ENCODE peak calls at places on chromosomes 3 and 15, in eight cellular contexts. T is GM23338, Y is PC-3, B is HCT116, P is hepatocyte, E is PC-9, A is SK-N-SH, D is MM.1S. S is an unnamed sample. For H3K9me2 and H4K20me1, the result is how much of the 10 kb centered on the place peaks cover.

GRCh38 chr3:16455001-16455400 is 58.5 kb downstream of the RFTN1 start:
- DNase-seq in T (no peak), Y (no peak), B (no peak), P (no peak), E (no peak), A (no peak), D (no peak), S (no peak)

GRCh38 chr3:125383744-125384143 is 8.6 kb upstream of the ZNF148 start:
- DNase-seq in T (no peak), Y (no peak), B (no peak), P (no peak), E (no peak), A (no peak), D (no peak), S (no peak)

GRCh38 chr3:25904248-25904647 is 114.4 kb downstream of the OXSM start:
- DNase-seq in T (peak), Y (no peak), B (no peak), P (no peak), E (no peak), A (no peak), D (no peak), S (peak)

GRCh38 chr15:65077981-65078352 is 1.4 kb downstream of the KBTBD13 start:
- DNase-seq in T (peak), Y (no peak), B (peak), P (peak), E (no peak), A (peak), D (peak), S (no peak)

GRCh38 chr15:93109370-93110105 is 20.5 kb upstream of the RGMA start:
- DNase-seq in T (peak), Y (no peak), B (no peak), P (peak), E (no peak), A (no peak), D (no peak), S (no peak)

GRCh38 chr3:101868534-101869464 is 19.5 kb downstream of the NFKBIZ start:
- DNase-seq in T (no peak), Y (peak), B (no peak), P (no peak), E (peak), A (no peak), D (no peak), S (no peak)

GRCh38 chr15:25184356-25185155 is 229.8 kb downstream of the SNRPN start:
- DNase-seq in T (no peak), Y (no peak), B (no peak), P (no peak), E (no peak), A (no peak), D (no peak), S (no peak)

GRCh38 chr3:179868715-179869114 is 168.0 kb downstream of the PEX5L start:
- DNase-seq in T (no peak), Y (no peak), B (no peak), P (no peak), E (no peak), A (no peak), D (no peak), S (no peak)

GRCh38 chr15:85558747-85559327 is 178.4 kb downstream of the AKAP13 start:
- DNase-seq in T (no peak), Y (no peak), B (no peak), P (no peak), E (no peak), A (no peak), D (no peak), S (no peak)

GRCh38 chr15:78937132-78937739 is 7.6 kb downstream of the CTSH start:
- DNase-seq in T (no peak), Y (no peak), B (no peak), P (no peak), E (no peak), A (no peak), D (no peak), S (no peak)

GRCh38 chr3:132343018-132343612 is 25.9 kb downstream of the ACP3 start:
- DNase-seq in T (peak), Y (peak), B (peak), P (peak), E (peak), A (peak), D (peak), S (peak)

GRCh38 chr3:113441051-113441770 is at the start of gene CFAP44:
- DNase-seq in T (peak), Y (no peak), B (no peak), P (peak), E (no peak), A (no peak), D (no peak), S (no peak)

GRCh38 chr3:142691527-142691926 is 32.3 kb upstream of the TRPC1 start:
- DNase-seq in T (no peak), Y (no peak), B (no peak), P (no peak), E (no peak), A (no peak), D (no peak), S (no peak)

GRCh38 chr3:21273256-21273999 is 477.6 kb downstream of the ZNF385D start:
- DNase-seq in T (no peak), Y (no peak), B (no peak), P (no peak), E (no peak), A (peak), D (peak), S (no peak)

GRCh38 chr3:61875073-61875472 is 313.7 kb downstream of the PTPRG start:
- DNase-seq in T (peak), Y (no peak), B (no peak), P (no peak), E (no peak), A (no peak), D (peak), S (no peak)
- H3K9me2 ChIP-seq in T (under half), Y (under half), B (under half), P (under half), E (under half), A (under half), D (under half), S (under half)

GRCh38 chr15:80072285-80072684 is 12.8 kb downstream of the ZFAND6 start:
- DNase-seq in T (peak), Y (peak), B (peak), P (peak), E (peak), A (peak), D (peak), S (peak)

GRCh38 chr15:80070840-80071239 is 11.4 kb downstream of the ZFAND6 start:
- DNase-seq in T (no peak), Y (peak), B (no peak), P (no peak), E (no peak), A (no peak), D (no peak), S (peak)

GRCh38 chr15:80068578-80068977 is 9.1 kb downstream of the ZFAND6 start:
- DNase-seq in T (no peak), Y (no peak), B (no peak), P (no peak), E (no peak), A (no peak), D (no peak), S (no peak)

GRCh38 chr15:80073197-80073596 is 13.7 kb downstream of the ZFAND6 start:
- DNase-seq in T (no peak), Y (no peak), B (no peak), P (no peak), E (no peak), A (no peak), D (no peak), S (no peak)

DNA sequence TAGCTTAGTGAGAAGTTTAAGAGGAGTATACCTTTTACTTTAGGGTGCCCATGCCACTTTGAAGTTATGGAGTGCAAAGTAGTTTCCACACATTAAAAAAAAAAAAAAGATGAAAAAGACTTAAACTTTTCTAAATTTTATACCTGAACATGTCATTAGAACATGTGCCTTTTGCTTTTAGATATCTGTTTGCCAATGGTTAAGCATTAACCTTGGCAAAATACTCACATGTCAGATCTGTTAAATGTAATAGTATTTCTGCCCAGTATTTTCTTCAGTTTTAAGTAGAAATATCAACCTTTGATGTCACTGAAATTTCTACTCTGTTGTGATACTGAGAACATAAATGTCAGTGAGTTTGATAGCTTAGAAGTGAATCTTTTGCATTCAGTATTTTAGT is 12.2 kb downstream of the ZFAND6 start:
- DNase-seq in T (no peak), Y (no peak), B (no peak), P (no peak), E (no peak), A (no peak), D (no peak), S (no peak)
- H4K20me1 ChIP-seq in T (under half), Y (under half), B (under half), P (half or more), E (half or more), A (under half), D (under half), S (under half)

GRCh38 chr3:30606301-30607031 is at the start of gene TGFBR2:
- DNase-seq in T (peak), Y (peak), B (peak), P (peak), E (peak), A (peak), D (peak), S (peak)
- TF ChIP-seq CTCF in T (no peak), Y (no peak), B (peak), P (peak), E (no peak), A (peak), D (peak), S (no peak)

GRCh38 chr15:34584996-34585395 is 1.5 kb upstream of the GOLGA8B start:
- DNase-seq in T (no peak), Y (no peak), B (no peak), P (no peak), E (no peak), A (no peak), D (no peak), S (no peak)

GRCh38 chr15:34584321-34584668 is 844 bp upstream of the GOLGA8B start:
- DNase-seq in T (peak), Y (no peak), B (no peak), P (no peak), E (no peak), A (no peak), D (no peak), S (peak)

GRCh38 chr15:34583399-34584320 is at the start of gene GOLGA8B:
- DNase-seq in T (peak), Y (peak), B (peak), P (peak), E (peak), A (peak), D (peak), S (peak)

GRCh38 chr15:34581043-34581365 is 2.4 kb downstream of the GOLGA8B start:
- DNase-seq in T (no peak), Y (no peak), B (no peak), P (no peak), E (no peak), A (no peak), D (no peak), S (no peak)

DNA sequence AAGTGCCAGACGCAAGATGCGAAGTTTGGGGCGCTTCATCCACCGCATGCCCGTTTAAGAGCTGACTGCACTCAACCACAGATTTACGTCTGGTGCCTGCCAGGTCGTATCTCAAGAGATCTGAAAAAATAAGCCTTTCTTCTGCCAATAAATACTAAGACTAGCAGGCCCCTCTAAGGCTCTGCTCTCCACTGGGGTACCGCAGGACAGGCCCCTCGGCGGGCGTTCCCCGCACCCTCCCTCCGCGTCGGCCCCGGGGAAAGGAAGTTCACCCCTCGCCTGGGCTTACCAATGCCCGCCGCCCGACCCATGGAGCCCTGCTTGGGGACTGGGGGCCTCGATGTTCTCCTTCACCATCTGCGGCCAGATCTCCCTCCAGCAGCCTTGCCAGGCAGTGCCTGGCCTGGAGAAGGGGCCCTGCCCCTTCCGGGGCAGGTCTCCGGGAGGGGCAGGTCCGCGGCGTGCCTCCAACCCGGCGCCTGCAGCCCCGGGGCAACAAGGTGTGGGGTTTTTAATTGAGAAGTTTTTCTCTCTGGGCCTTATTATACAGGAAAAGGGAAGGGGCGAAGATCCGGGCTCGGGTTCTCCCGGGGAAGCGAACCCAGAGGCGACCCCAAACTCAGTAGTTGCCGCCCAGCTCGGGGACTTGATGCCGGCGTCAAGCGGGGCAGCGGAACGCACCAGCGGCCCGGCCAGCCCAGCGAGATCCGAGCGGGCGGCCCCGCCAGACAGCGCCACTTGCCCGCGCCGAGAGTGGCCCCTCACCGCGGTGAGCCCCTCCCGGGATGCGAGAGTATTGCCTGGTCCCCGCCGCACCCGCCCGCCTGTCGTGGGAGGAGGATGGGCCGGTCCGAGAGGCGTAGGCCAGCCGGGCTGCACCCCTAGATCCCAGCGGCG is 742 bp downstream of the GOLGA8B start:
- DNase-seq in T (peak), Y (peak), B (peak), P (peak), E (no peak), A (peak), D (peak), S (peak)
- H3K9me2 ChIP-seq in T (under half), Y (under half), B (under half), P (under half), E (under half), A (under half), D (under half), S (under half)

GRCh38 chr15:75206006-75206405 is 4.3 kb downstream of the C15orf39 start:
- DNase-seq in T (no peak), Y (no peak), B (no peak), P (no peak), E (no peak), A (no peak), D (no peak), S (no peak)
- H4K20me1 ChIP-seq in T (half or more), Y (half or more), B (under half), P (half or more), E (half or more), A (half or more), D (half or more), S (under half)

GRCh38 chr3:69712933-69713332 is 26.3 kb upstream of the MITF start:
- DNase-seq in T (no peak), Y (no peak), B (no peak), P (no peak), E (no peak), A (no peak), D (no peak), S (no peak)
- TF ChIP-seq CTCF in T (no peak), Y (no peak), B (no peak), P (no peak), E (no peak), A (no peak), D (no peak), S (no peak)

DNA sequence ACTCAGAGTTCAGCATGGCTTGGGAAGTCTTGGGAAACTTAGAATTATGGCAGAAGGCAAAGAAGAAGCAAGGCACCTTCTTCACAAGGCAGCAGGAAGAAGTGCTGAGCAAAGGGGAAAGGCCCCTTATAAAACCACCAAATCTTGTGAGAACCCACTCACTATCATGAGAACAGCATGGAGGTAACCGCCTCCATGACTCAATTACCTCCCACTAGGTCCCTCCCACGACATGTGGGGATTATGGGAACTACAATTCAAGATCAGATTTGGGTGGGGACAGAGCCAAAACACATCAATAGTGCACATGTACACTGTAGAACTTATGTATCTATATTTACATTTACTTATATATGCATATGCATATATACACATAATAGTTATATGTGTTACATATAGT is 565.3 kb upstream of the NR2F2 start:
- DNase-seq in T (no peak), Y (no peak), B (no peak), P (no peak), E (no peak), A (no peak), D (no peak), S (no peak)
- H3K9me2 ChIP-seq in T (under half), Y (under half), B (under half), P (under half), E (under half), A (under half), D (under half), S (under half)